ENCODE peak calls at places on chromosomes 7 and 10, in four cellular contexts. Y is HepG2, N is GM12878, C is K562. S is an unnamed sample.

GRCh38 chr7:101216860-101217387 is 457 bp downstream of the PLOD3 start:
- DNase-seq in N (no peak), Y (no peak), C (no peak), S (no peak)

GRCh38 chr10:114995468-114995867 is 57.5 kb downstream of the TRUB1 start:
- DNase-seq in Y (no peak), N (no peak), C (no peak), S (no peak)

GRCh38 chr10:32326680-32327363 is 20.1 kb downstream of the EPC1 start:
- DNase-seq in N (no peak), Y (no peak), C (no peak), S (no peak)

GRCh38 chr7:122546496-122546895 is 152.4 kb downstream of the RNF133 start:
- DNase-seq in Y (no peak), C (no peak), N (no peak), S (no peak)

GRCh38 chr7:139583826-139584553 is 60.5 kb downstream of the CLEC2L start:
- DNase-seq in Y (no peak), C (no peak), N (no peak), S (no peak)

GRCh38 chr7:96899108-96899507 is 106.2 kb upstream of the DLX6 start:
- DNase-seq in N (no peak), C (no peak), Y (no peak), S (no peak)

GRCh38 chr7:1010226-1010625 is 27.2 kb downstream of the CYP2W1 start:
- DNase-seq in C (no peak), N (no peak), Y (no peak), S (no peak)

GRCh38 chr7:100745184-100745583 is 11.8 kb downstream of the ZAN start:
- DNase-seq in Y (no peak), C (peak; percentile 80), N (no peak), S (peak; percentile 46)

GRCh38 chr10:26437637-26438461 is at the start of gene APBB1IP:
- DNase-seq in Y (no peak), C (no peak), N (peak; percentile 61), S (no peak)

GRCh38 chr7:149404830-149405229 is 56.0 kb downstream of the ZNF777 start:
- DNase-seq in N (no peak), Y (no peak), C (no peak), S (no peak)

GRCh38 chr7:116698930-116699722 is 27.1 kb downstream of the MET start:
- DNase-seq in Y (no peak), N (no peak), C (no peak), S (no peak)

GRCh38 chr7:4787541-4787940 is 12.1 kb downstream of the AP5Z1 start:
- DNase-seq in N (no peak), C (no peak), Y (no peak), S (no peak)

GRCh38 chr7:129829677-129830631 is 122.8 kb downstream of the UBE2H start:
- DNase-seq in C (peak; percentile 76), Y (peak; percentile 62), N (no peak), S (peak; percentile 66)
- TF ChIP-seq SRF in C (no peak), Y (no peak), N (no peak), S (no peak)

DNA sequence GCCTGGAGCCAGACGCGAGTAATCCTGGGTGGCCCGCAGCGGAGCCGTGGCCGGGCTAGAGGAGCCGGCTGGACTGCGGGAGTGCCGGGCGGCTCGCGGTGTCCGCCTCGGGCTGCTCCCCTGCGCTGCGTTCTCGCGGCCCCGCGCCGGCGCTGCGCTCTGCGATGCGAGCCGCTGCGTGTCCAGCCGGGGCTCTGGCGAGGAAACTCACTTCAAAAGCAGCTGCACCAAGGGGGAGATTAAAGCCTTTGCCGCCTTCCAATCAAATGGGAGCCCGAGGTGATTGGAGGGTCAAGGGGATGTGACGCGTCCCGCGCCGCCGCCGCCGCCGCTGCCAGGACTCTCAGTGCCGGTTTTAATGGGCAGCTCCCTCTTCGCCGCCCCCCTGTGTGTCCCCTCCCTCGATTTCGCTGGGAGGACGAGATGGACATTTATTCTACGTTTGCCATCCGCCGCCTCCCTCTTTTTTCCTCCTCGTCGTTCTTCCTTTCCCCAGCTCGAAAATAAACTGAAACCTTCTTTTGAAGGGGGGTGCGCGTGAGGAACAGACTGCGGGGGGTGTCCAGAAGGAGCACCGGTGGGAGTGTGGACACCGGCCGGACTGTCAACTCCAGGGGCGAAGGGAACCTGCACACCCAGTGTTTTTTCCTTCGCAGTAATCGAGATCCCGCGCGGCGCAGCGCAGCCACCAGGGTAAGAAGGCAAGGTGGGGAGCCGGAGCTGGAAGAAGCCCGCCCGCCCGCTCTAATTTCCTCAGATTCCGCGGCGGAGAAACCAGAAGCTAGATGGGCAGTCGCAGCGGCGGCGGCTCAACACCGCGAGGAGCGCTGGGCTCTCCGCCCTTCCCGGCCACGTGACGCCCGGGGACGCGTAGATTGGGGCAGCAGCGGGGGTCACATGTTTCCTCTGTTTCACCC is at the start of gene ZNF503:
- DNase-seq in N (peak; percentile 27), Y (peak; percentile 98), C (peak; percentile 53), S (peak; percentile 94)
- TF ChIP-seq REST in N (no peak), Y (no peak), C (no peak), S (no peak)

GRCh38 chr7:148147438-148147837 is 443.1 kb upstream of the C7orf33 start:
- DNase-seq in Y (no peak), C (no peak), N (no peak), S (no peak)
- H2AFZ ChIP-seq in Y (no peak overlapping the region), C (no peak overlapping the region), N (no peak overlapping the region), S (no peak overlapping the region)

DNA sequence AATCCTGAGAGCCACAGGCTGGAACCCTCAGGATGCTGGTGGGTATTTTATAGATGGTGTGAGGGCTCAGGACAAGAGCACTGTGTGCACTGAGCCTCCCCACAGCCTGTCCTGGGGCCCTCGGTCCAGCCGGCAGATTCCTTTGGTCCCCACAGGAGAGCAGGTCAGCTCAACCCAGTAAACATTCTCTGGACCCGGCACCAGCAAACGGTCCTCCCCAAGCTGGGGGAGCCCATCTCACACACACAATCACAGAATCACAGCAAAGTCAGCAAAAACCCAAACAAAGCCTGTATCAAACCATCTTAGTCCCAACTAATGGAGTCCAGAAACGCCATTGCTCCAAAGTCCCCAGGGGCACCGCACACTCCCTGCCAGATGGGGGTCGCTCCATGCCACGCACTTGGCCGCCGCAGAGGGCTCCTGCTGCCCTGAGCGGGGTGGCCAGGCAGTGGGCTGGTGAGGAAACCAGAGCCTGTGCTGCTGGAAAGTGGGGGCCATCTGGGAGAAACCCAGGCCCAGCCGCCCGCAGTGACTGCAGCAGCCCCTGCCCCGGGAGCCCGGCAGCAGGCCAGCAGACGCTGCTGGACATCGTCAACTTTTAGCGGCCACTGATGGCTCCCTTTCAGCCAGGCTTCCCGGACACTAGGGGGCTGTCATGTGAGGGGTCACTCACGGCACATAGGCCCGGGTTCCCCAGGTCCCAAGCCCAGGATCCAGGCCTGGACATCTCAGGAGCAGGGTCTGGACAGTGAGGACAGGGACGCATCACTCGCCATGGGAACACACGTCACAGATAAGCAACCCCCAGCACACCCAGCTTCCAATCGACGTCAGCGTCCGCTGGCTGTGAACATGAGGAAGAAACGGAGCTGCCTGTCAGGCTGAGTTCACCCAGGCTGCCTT is 52.6 kb downstream of the DPYSL4 start:
- DNase-seq in C (no peak), Y (no peak), N (no peak), S (no peak)
- TF ChIP-seq SRF in C (no peak), Y (no peak), N (no peak), S (no peak)

DNA sequence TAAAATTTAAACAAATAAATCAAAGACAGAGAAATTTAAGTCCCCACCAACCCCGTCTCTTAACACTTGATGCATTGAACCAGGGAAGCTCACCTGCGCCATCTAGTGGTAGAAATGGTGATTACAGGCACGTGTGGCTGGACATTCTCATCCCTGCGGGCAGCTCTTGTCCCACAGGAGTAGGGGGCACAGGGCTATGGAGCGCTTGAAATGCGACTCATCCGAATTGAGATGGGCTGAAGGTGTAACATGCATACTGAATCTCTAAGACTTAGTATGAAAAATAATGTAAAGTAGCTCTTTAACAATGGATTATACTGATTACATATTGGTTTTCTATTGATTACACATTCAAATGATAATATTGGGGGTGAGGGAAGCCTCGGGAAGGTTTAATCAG is 24.8 kb upstream of the SLIT1 start:
- DNase-seq in N (peak; percentile 37), C (peak; percentile 72), Y (peak; percentile 61), S (peak; percentile 54)
- TF ChIP-seq REST in N (no peak), C (no peak), Y (no peak), S (no peak)

GRCh38 chr10:30510184-30510931 is 76.4 kb downstream of the MAP3K8 start:
- DNase-seq in C (peak; percentile 43), Y (no peak), N (no peak), S (no peak)
- H2AFZ ChIP-seq in C (no peak overlapping the region), Y (no peak overlapping the region), N (peak overlapping the region; percentile 66), S (no peak overlapping the region)

DNA sequence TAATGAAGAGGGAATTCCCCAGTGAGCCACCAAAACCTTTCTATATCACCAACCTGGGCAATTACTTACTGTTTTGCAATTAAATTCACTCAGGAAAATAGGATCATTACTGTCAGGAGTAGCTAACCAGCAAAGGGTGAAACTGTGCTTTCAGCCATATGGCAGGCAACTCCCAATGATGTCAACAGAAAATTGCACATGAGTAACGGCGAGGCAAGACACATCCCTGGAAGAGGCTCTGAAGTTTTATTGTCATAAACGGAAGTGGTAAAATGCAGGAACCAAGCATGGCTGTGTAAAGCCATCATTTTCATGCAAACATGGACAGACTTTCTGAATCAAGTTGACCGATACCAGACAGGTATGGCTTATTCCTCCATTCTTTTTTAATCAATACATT is 548.9 kb upstream of the AUTS2 start:
- DNase-seq in N (no peak), C (no peak), Y (no peak), S (no peak)
- TF ChIP-seq SRF in N (no peak), C (no peak), Y (no peak), S (no peak)

GRCh38 chr7:106621393-106622132 is 39.4 kb downstream of the CCDC71L start:
- DNase-seq in C (no peak), N (no peak), Y (no peak), S (no peak)
- TF ChIP-seq REST in C (no peak), N (no peak), Y (no peak), S (no peak)

S was measured in HCT116.